ENCODE peak calls at places on chromosome 4, in seven cellular contexts. E, D, O, Z, L, Q and A are unnamed samples.

GRCh38 chr4:5609265-5610007 is 98.9 kb downstream of the EVC2 start:
- DNase-seq in Q (no peak), E (no peak), D (no peak), L (no peak), O (no peak), Z (no peak), A (no peak)

GRCh38 chr4:140742838-140743193 is 13.4 kb downstream of the TBC1D9 start:
- DNase-seq in E (no peak), L (no peak), Q (no peak), D (no peak), O (no peak), Z (no peak), A (no peak)

GRCh38 chr4:107035711-107036601 is at the start of gene DKK2:
- DNase-seq in E (no peak), O (peak), Z (peak), D (no peak), Q (peak), L (no peak), A (no peak)

GRCh38 chr4:77154074-77154473 is 2.9 kb upstream of the CCNG2 start:
- DNase-seq in E (no peak), L (no peak), Q (no peak), O (no peak), D (no peak), Z (no peak), A (no peak)

GRCh38 chr4:140372607-140373327 is 679 bp upstream of the SCOC start:
- DNase-seq in O (peak), D (peak), E (peak), Q (peak), Z (no peak), L (peak), A (peak)

GRCh38 chr4:153153339-153153851 is 50.8 kb upstream of the TRIM2 start:
- DNase-seq in D (no peak), L (peak), Z (peak), Q (peak), E (peak), O (peak), A (no peak)

GRCh38 chr4:87058272-87059073 is 123.7 kb downstream of the AFF1 start:
- DNase-seq in Q (no peak), Z (no peak), L (no peak), O (no peak), D (no peak), E (peak), A (no peak)

GRCh38 chr4:137283737-137284136 is 248.6 kb downstream of the PCDH18 start:
- DNase-seq in E (no peak), L (no peak), O (peak), Z (no peak), Q (no peak), D (no peak), A (no peak)

GRCh38 chr4:100984901-100985300 is 362.4 kb downstream of the PPP3CA start:
- DNase-seq in Z (no peak), E (no peak), O (no peak), L (no peak), Q (no peak), D (no peak), A (no peak)

GRCh38 chr4:48033825-48034413 is 17.3 kb downstream of the NIPAL1 start:
- DNase-seq in E (peak), Z (peak), L (no peak), O (peak), D (peak), Q (no peak), A (no peak)

GRCh38 chr4:52199574-52200338 is 148.7 kb downstream of the SPATA18 start:
- DNase-seq in Q (no peak), D (peak), L (no peak), O (no peak), Z (no peak), E (no peak), A (no peak)

GRCh38 chr4:56142088-56142487 is 193.3 kb downstream of the CEP135 start:
- DNase-seq in E (no peak), Z (no peak), O (no peak), D (no peak), L (no peak), Q (no peak), A (no peak)

DNA sequence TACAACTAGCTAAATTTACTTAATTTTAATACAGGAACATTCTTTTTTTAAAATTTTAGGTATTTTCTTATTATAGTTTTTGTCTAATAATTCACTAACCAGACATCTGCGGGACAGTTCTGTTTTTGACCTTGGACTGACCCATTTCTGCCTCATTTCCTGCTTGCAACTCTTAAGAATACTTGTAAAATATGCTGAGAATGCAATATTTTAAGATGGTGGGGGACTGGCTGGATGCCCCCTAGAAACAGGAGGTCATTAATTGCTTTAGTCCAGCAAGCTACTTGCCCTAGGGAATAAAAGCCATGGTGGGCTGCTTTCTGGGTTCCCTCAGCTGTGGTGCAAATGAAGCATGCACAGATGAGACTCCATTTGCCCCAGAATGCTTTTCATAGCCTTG is 2348.4 kb downstream of the PCDH7 start:
- DNase-seq in L (no peak), O (no peak), D (no peak), Q (no peak), E (no peak), Z (no peak), A (no peak)
- TF ChIP-seq TAF1 in L (no peak), O (no peak), D (no peak), Q (no peak), E (no peak), Z (no peak), A (no peak)

GRCh38 chr4:7904108-7904516 is 35.5 kb downstream of the AFAP1 start:
- DNase-seq in Q (no peak), E (no peak), D (no peak), O (no peak), L (no peak), Z (no peak), A (no peak)
- TF ChIP-seq TAF1 in Q (no peak), E (no peak), D (no peak), O (no peak), L (no peak), Z (no peak), A (no peak)

GRCh38 chr4:1578968-1579833 is 104.9 kb downstream of the FAM53A start:
- DNase-seq in E (peak), Z (peak), L (peak), Q (peak), D (no peak), O (peak), A (no peak)

GRCh38 chr4:1582227-1582626 is 101.9 kb downstream of the FAM53A start:
- DNase-seq in O (no peak), D (no peak), Q (no peak), Z (no peak), L (no peak), E (no peak), A (no peak)

GRCh38 chr4:1577818-1578217 is 106.3 kb downstream of the FAM53A start:
- DNase-seq in Q (no peak), Z (no peak), L (no peak), O (no peak), D (no peak), E (no peak), A (no peak)

GRCh38 chr4:1578301-1578781 is 105.8 kb downstream of the FAM53A start:
- DNase-seq in E (no peak), Z (no peak), L (no peak), D (no peak), O (no peak), Q (no peak), A (no peak)

DNA sequence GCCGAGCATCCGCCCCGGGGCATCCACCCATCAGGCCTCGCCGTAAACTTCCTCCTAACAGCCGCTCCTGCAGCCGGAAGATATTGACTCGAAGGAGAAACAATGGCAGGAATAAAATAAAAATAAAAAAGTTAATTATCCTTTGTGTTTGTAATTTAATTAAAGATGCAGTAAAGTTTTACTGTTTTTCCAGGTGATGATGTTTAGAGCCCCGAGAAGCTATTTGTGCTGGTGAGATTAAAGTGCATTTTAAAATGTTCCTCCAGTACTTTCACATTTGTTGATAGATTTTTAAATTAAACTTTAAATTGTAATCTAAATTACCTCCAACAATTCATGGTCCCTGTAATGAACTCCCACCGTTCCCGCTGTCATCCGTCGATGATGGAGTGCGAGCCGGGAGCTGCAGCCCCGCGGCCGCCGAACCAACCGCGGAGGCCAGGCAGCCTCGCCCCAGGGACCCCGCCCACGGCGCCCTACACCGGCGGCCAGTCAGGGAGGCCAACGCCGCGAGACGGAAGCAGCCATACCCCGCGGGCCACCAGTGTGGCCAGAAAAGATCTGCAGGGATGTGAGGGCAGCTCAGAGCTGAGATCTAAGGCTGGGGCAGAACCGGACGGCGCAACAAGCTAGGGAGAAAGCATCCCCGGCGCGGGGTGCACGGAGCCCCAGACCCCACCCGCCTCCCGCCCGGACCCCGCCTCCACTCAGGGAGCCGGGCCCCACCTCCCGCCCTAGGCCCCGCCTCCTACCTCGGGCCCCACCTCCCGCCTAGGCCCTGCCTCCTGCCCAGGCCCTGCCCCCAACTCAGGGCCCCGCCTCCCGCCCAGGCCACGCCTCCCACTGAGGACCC is 104.1 kb downstream of the FAM53A start:
- DNase-seq in L (no peak), O (peak), Q (peak), Z (peak), E (peak), D (peak), A (no peak)
- TF ChIP-seq TAF1 in L (no peak), O (no peak), Q (no peak), Z (peak), E (no peak), D (no peak), A (no peak)

GRCh38 chr4:66482186-66482585 is 811.9 kb upstream of the EPHA5 start:
- DNase-seq in Z (no peak), L (no peak), Q (no peak), E (no peak), O (no peak), D (no peak), A (no peak)
- TF ChIP-seq TAF1 in Z (no peak), L (no peak), Q (no peak), E (no peak), O (no peak), D (no peak), A (no peak)